ENCODE peak calls at places on chromosomes 3 and 15, in four cellular contexts. H, C, N and M are unnamed samples.

GRCh38 chr3:146772211-146772743 is 167.1 kb upstream of the PLSCR5 start:
- DNase-seq in H (peak), C (no peak), N (no peak), M (no peak)

GRCh38 chr3:189394599-189395121 is 222.9 kb downstream of the TPRG1 start:
- DNase-seq in H (no peak), C (no peak), N (no peak), M (no peak)

GRCh38 chr3:67288707-67289106 is 290.6 kb downstream of the KBTBD8 start:
- DNase-seq in H (no peak), C (no peak), N (no peak), M (no peak)

GRCh38 chr3:177144922-177145321 is 52.4 kb downstream of the TBL1XR1 start:
- DNase-seq in H (no peak), C (no peak), N (no peak), M (no peak)

GRCh38 chr3:183988216-183988790 is 29.4 kb downstream of the ABCC5 start:
- DNase-seq in H (no peak), C (no peak), N (no peak), M (no peak)

GRCh38 chr3:69354948-69355347 is 30.9 kb downstream of the FRMD4B start:
- DNase-seq in H (no peak), C (no peak), N (no peak), M (no peak)

GRCh38 chr3:146709969-146710368 is 104.8 kb upstream of the PLSCR5 start:
- DNase-seq in H (no peak), C (no peak), N (no peak), M (no peak)

GRCh38 chr15:29451201-29451781 is 181.7 kb upstream of the NSMCE3 start:
- DNase-seq in H (no peak), C (no peak), N (peak), M (no peak)

GRCh38 chr3:190119734-190120133 is 963 bp downstream of the P3H2 start:
- DNase-seq in H (no peak), C (no peak), N (no peak), M (no peak)

GRCh38 chr15:86089422-86089821 is 9.8 kb downstream of the AGBL1 start:
- DNase-seq in H (no peak), C (no peak), N (no peak), M (no peak)

GRCh38 chr3:64174328-64174727 is 50.9 kb downstream of the PRICKLE2 start:
- DNase-seq in H (no peak), C (no peak), N (no peak), M (no peak)

GRCh38 chr3:137692803-137693431 is 71.2 kb upstream of the SOX14 start:
- DNase-seq in H (no peak), C (no peak), N (peak), M (peak)

GRCh38 chr15:99143655-99144610 is 39.1 kb downstream of the SYNM start:
- DNase-seq in H (peak), C (peak), N (peak), M (no peak)

GRCh38 chr3:64575211-64575844 is 112.5 kb downstream of the ADAMTS9 start:
- DNase-seq in H (no peak), C (no peak), N (no peak), M (no peak)

GRCh38 chr3:41293169-41293681 is 93.9 kb downstream of the CTNNB1 start:
- DNase-seq in H (no peak), C (no peak), N (no peak), M (no peak)

GRCh38 chr3:67578416-67578815 is 76.0 kb downstream of the SUCLG2 start:
- DNase-seq in H (no peak), C (no peak), N (no peak), M (no peak)

GRCh38 chr3:10602769-10603768 is 97.7 kb upstream of the ATP2B2 start:
- DNase-seq in H (no peak), C (no peak), N (no peak), M (no peak)

GRCh38 chr3:183637106-183637486 is 1.7 kb downstream of the KLHL24 start:
- DNase-seq in H (no peak), C (no peak), N (no peak), M (no peak)

GRCh38 chr3:197289726-197290125 is 8.7 kb downstream of the DLG1 start:
- DNase-seq in H (no peak), C (no peak), N (no peak), M (no peak)

GRCh38 chr3:38627956-38628355 is 21.5 kb downstream of the SCN5A start:
- DNase-seq in H (no peak), C (no peak), N (no peak), M (peak)

GRCh38 chr15:79310985-79311900 is at the start of gene TMED3:
- DNase-seq in H (peak), C (peak), N (peak), M (peak)
- TF ChIP-seq POLR2A in H (no peak), C (no peak), N (no peak), M (peak)

DNA sequence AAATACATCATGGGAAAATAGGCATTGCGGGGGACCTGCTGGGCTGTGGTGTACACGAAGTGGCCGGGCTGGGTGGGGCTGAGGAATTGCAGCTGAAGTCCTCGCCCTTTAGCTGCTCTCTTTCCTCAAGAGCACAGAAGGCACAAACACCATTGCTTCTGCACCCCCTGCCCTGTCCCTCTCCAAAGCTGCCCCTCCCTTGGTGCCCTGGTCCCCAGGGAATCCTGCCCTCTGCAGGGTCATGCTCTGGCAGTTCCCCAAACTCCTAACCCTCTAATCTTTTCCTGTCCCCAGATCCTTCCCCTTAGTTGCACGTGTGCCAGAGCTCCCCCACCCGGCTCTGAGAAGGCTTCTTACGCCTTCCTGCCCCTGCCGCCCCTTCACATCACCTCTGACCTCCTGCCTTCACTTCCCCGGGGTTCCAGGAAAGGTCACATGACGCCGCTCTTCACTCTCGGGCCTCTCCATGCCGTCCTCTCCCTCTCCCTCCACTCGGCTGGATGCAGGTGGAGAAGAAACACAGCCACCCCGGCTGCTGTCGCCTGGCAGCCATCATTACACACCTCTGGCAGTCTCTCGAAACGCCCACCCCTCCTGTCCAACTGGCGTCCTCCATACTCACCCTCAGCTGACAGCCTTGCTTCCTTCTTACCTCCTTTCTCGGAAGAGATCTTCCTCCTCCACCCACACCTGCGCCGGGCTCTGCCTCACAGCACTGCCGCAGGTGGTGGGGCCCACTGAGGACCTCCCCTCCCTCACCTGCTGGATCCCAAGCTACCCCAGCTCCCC is 6.9 kb upstream of the PCSK6 start:
- DNase-seq in H (no peak), C (no peak), N (no peak), M (no peak)
- TF ChIP-seq POLR2A in H (no peak), C (no peak), N (no peak), M (no peak)

GRCh38 chr3:135165260-135165659 is 370.2 kb downstream of the EPHB1 start:
- DNase-seq in H (no peak), C (no peak), N (no peak), M (no peak)

GRCh38 chr3:135163701-135164100 is 368.6 kb downstream of the EPHB1 start:
- DNase-seq in H (no peak), C (no peak), N (no peak), M (no peak)

GRCh38 chr3:135159848-135160247 is 364.8 kb downstream of the EPHB1 start:
- DNase-seq in H (no peak), C (no peak), N (no peak), M (no peak)

GRCh38 chr3:135157045-135157444 is 362.0 kb downstream of the EPHB1 start:
- DNase-seq in H (no peak), C (no peak), N (no peak), M (no peak)

GRCh38 chr3:135161425-135161824 is 366.4 kb downstream of the EPHB1 start:
- DNase-seq in H (no peak), C (no peak), N (no peak), M (no peak)
- TF ChIP-seq POLR2A in H (no peak), C (no peak), N (no peak), M (no peak)

GRCh38 chr15:67149859-67150824 is 84.7 kb downstream of the SMAD3 start:
- DNase-seq in H (peak), C (peak), N (peak), M (peak)
- TF ChIP-seq POLR2A in H (no peak), C (no peak), N (no peak), M (no peak)

GRCh38 chr3:185328324-185329004 is 34.5 kb upstream of the MAP3K13 start:
- DNase-seq in H (no peak), C (peak), N (no peak), M (no peak)
- TF ChIP-seq POLR2A in H (no peak), C (peak), N (no peak), M (no peak)

GRCh38 chr3:187079090-187080022 is 59.9 kb downstream of the RPL39L start:
- DNase-seq in H (no peak), C (no peak), N (no peak), M (no peak)
- TF ChIP-seq POLR2A in H (no peak), C (no peak), N (no peak), M (no peak)

DNA sequence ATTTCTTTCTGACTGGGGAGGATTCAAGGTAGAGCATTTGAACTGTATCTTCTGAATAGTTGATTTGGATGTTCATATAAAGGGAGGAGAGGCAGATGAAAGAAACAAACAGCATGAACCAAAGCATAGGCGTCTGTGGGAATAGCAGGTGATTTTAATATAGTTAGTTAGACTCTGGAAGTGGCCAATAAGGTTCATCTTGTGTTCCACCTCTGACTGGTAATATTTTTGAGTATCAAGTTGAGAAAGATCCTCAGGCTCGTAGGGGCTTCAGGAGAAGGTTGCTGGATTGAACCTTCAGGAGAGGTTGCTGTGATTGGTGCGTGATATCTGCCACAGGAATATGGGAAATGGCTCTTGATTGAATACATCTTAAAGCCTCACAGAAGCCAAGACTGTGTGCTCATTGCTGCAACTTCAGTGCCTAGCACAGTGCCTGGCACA is 12.7 kb downstream of the NFKBIZ start:
- DNase-seq in H (no peak), C (no peak), N (no peak), M (no peak)
- TF ChIP-seq POLR2A in H (no peak), C (no peak), N (no peak), M (no peak)

GRCh38 chr3:156611870-156612494 is 57.1 kb upstream of the SSR3 start:
- DNase-seq in H (no peak), C (no peak), N (no peak), M (no peak)

GRCh38 chr3:156609115-156609514 is 54.2 kb upstream of the SSR3 start:
- DNase-seq in H (no peak), C (no peak), N (no peak), M (no peak)

GRCh38 chr3:156609546-156609945 is 54.6 kb upstream of the SSR3 start:
- DNase-seq in H (no peak), C (no peak), N (no peak), M (no peak)

GRCh38 chr3:156608601-156609000 is 53.7 kb upstream of the SSR3 start:
- DNase-seq in H (no peak), C (no peak), N (no peak), M (no peak)

GRCh38 chr3:156610154-156610553 is 55.2 kb upstream of the SSR3 start:
- DNase-seq in H (no peak), C (no peak), N (no peak), M (no peak)
- TF ChIP-seq POLR2A in H (no peak), C (no peak), N (no peak), M (no peak)

GRCh38 chr3:122513386-122514122 is 1.2 kb downstream of the KPNA1 start:
- DNase-seq in H (no peak), C (no peak), N (no peak), M (no peak)

GRCh38 chr3:122515020-122515468 is 305 bp upstream of the KPNA1 start:
- DNase-seq in H (no peak), C (no peak), N (no peak), M (no peak)

GRCh38 chr3:122512284-122512683 is 2.5 kb downstream of the KPNA1 start:
- DNase-seq in H (no peak), C (no peak), N (no peak), M (no peak)

GRCh38 chr3:122515856-122516255 is 1.1 kb upstream of the KPNA1 start:
- DNase-seq in H (no peak), C (no peak), N (no peak), M (no peak)

DNA sequence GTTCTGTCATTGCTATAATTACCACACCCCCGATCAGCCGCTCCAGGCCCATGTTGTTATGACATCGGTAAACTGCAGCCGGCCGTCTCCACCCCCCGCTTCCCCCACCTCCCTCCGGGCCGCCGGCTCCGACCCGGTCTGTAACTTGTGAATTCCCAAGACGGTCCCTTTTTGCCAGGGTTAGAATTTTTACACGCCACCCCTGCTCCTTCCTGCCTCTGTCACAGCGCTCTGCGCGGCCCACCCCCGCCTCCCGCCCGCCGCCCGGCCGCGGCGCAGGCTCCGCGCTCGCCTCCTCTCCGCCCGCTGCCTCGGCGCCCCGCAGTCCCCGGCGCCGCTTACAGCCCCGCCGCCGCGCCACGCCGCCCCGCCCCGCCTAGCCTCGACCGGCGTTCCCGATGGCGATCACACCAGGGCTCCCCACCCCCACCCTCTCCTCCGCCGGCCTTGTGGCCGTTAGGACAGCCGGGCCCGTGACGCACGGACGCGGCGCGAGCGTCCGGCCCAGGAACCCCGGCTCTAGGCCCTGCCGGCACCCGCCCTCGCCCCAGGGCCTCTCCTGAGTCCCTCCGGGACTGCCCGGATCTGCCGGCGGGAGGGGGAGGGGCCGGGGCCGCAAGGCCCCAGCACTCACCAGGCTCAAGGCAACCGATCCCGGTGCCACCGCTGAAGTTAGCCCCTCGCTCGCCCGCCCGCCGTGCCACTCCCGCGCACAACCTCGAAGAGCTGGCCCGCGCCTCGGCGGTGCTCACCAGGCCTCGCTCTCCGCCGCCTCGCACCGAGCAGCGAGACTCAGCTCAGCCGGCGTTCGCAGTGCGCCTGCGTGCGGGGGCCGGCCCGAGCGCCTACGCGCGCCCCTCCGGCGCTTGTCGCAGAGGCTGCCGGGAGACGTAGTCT is at the start of gene KPNA1:
- DNase-seq in H (peak), C (peak), N (peak), M (peak)
- TF ChIP-seq POLR2A in H (peak), C (peak), N (peak), M (peak)

GRCh38 chr15:39609166-39609918 is 28.5 kb downstream of the THBS1 start:
- DNase-seq in H (no peak), C (peak), N (no peak), M (no peak)
- TF ChIP-seq POLR2A in H (no peak), C (no peak), N (no peak), M (no peak)